ENCODE peak calls at places on chromosomes 11 and 22, in six cellular contexts. One of them, this sample, is unnamed.

GRCh38 chr11:74755395-74755995 is 6.8 kb downstream of the RNF169 start:
- DNase-seq in K562: no peak
- DNase-seq in PC-3: no peak
- DNase-seq in thoracic aorta: no peak
- DNase-seq in progenitor cell of endocrine pancreas: no peak
- DNase-seq in fibroblast of lung: peak; percentile 29
- DNase-seq in this sample: no peak

GRCh38 chr11:27701262-27702105 is 1.2 kb upstream of the BDNF start:
- DNase-seq in progenitor cell of endocrine pancreas: no peak
- DNase-seq in thoracic aorta: no peak
- DNase-seq in fibroblast of lung: peak; percentile 80
- DNase-seq in PC-3: peak; percentile 52
- DNase-seq in K562: peak; percentile 17
- DNase-seq in this sample: peak; percentile 75

GRCh38 chr11:77069336-77069968 is 2.7 kb downstream of the CAPN5 start:
- DNase-seq in K562: no peak
- DNase-seq in fibroblast of lung: no peak
- DNase-seq in progenitor cell of endocrine pancreas: no peak
- DNase-seq in PC-3: no peak
- DNase-seq in thoracic aorta: no peak
- DNase-seq in this sample: no peak

GRCh38 chr22:24337894-24338645 is 67.4 kb downstream of the SPECC1L start:
- DNase-seq in K562: no peak
- DNase-seq in fibroblast of lung: no peak
- DNase-seq in thoracic aorta: no peak
- DNase-seq in progenitor cell of endocrine pancreas: no peak
- DNase-seq in PC-3: no peak
- DNase-seq in this sample: no peak

GRCh38 chr11:129610125-129610524 is 205.5 kb upstream of the TMEM45B start:
- DNase-seq in thoracic aorta: no peak
- DNase-seq in progenitor cell of endocrine pancreas: no peak
- DNase-seq in fibroblast of lung: no peak
- DNase-seq in K562: no peak
- DNase-seq in PC-3: no peak
- DNase-seq in this sample: no peak

GRCh38 chr11:127485541-127485940 is 485.0 kb upstream of the KIRREL3 start:
- DNase-seq in fibroblast of lung: peak; percentile 59
- DNase-seq in progenitor cell of endocrine pancreas: no peak
- DNase-seq in PC-3: peak; percentile 46
- DNase-seq in thoracic aorta: no peak
- DNase-seq in K562: no peak
- DNase-seq in this sample: no peak

GRCh38 chr11:73983764-73984543 is 1.3 kb upstream of the UCP2 start:
- DNase-seq in K562: no peak
- DNase-seq in thoracic aorta: no peak
- DNase-seq in progenitor cell of endocrine pancreas: no peak
- DNase-seq in PC-3: no peak
- DNase-seq in fibroblast of lung: no peak
- DNase-seq in this sample: no peak

GRCh38 chr22:48942698-48943566 is 884.7 kb downstream of the BRD1 start:
- DNase-seq in progenitor cell of endocrine pancreas: peak; percentile 3
- DNase-seq in PC-3: no peak
- DNase-seq in thoracic aorta: no peak
- DNase-seq in fibroblast of lung: no peak
- DNase-seq in K562: no peak
- DNase-seq in this sample: no peak

GRCh38 chr11:46529928-46530574 is 63.8 kb downstream of the AMBRA1 start:
- DNase-seq in K562: no peak
- DNase-seq in thoracic aorta: no peak
- DNase-seq in fibroblast of lung: no peak
- DNase-seq in PC-3: no peak
- DNase-seq in progenitor cell of endocrine pancreas: no peak
- DNase-seq in this sample: no peak

GRCh38 chr11:2777871-2778629 is 78.3 kb upstream of the KCNQ1OT1 start:
- DNase-seq in thoracic aorta: no peak
- DNase-seq in progenitor cell of endocrine pancreas: peak; percentile 8
- DNase-seq in fibroblast of lung: no peak
- DNase-seq in K562: no peak
- DNase-seq in PC-3: no peak
- DNase-seq in this sample: no peak

GRCh38 chr11:19199766-19200165 is 2.0 kb downstream of the CSRP3 start:
- DNase-seq in PC-3: peak; percentile 13
- DNase-seq in progenitor cell of endocrine pancreas: no peak
- DNase-seq in K562: no peak
- DNase-seq in thoracic aorta: no peak
- DNase-seq in fibroblast of lung: peak; percentile 30
- DNase-seq in this sample: no peak

GRCh38 chr11:16278273-16278672 is 78.1 kb downstream of the SOX6 start:
- DNase-seq in PC-3: no peak
- DNase-seq in K562: no peak
- DNase-seq in fibroblast of lung: no peak
- DNase-seq in thoracic aorta: no peak
- DNase-seq in progenitor cell of endocrine pancreas: no peak
- DNase-seq in this sample: no peak

GRCh38 chr11:102683277-102683676 is 22.3 kb downstream of the MMP27 start:
- DNase-seq in PC-3: peak; percentile 53
- DNase-seq in fibroblast of lung: no peak
- DNase-seq in K562: no peak
- DNase-seq in progenitor cell of endocrine pancreas: no peak
- DNase-seq in thoracic aorta: no peak
- DNase-seq in this sample: no peak

GRCh38 chr11:1176224-1177019 is 18.7 kb downstream of the MUC5AC start:
- DNase-seq in K562: no peak
- DNase-seq in thoracic aorta: no peak
- DNase-seq in fibroblast of lung: no peak
- DNase-seq in progenitor cell of endocrine pancreas: no peak
- DNase-seq in PC-3: no peak
- DNase-seq in this sample: no peak

GRCh38 chr11:114152162-114152561 is 92.7 kb downstream of the ZBTB16 start:
- DNase-seq in progenitor cell of endocrine pancreas: no peak
- DNase-seq in K562: no peak
- DNase-seq in PC-3: no peak
- DNase-seq in fibroblast of lung: no peak
- DNase-seq in thoracic aorta: no peak
- DNase-seq in this sample: no peak

GRCh38 chr11:108511851-108512474 is 13.8 kb upstream of the POGLUT3 start:
- DNase-seq in thoracic aorta: no peak
- DNase-seq in progenitor cell of endocrine pancreas: no peak
- DNase-seq in K562: no peak
- DNase-seq in fibroblast of lung: peak; percentile 89
- DNase-seq in PC-3: peak; percentile 26
- DNase-seq in this sample: no peak

GRCh38 chr22:43969021-43969878 is 14.0 kb downstream of the SAMM50 start:
- DNase-seq in progenitor cell of endocrine pancreas: no peak
- DNase-seq in fibroblast of lung: no peak
- DNase-seq in thoracic aorta: no peak
- DNase-seq in PC-3: no peak
- DNase-seq in K562: peak; percentile 84
- DNase-seq in this sample: no peak

GRCh38 chr11:120522736-120523135 is 11.2 kb downstream of the GRIK4 start:
- DNase-seq in progenitor cell of endocrine pancreas: no peak
- DNase-seq in K562: no peak
- DNase-seq in PC-3: no peak
- DNase-seq in thoracic aorta: no peak
- DNase-seq in fibroblast of lung: no peak
- DNase-seq in this sample: no peak
- TF ChIP-seq CTCF in progenitor cell of endocrine pancreas: no peak
- TF ChIP-seq CTCF in K562: no peak
- TF ChIP-seq CTCF in PC-3: no peak
- TF ChIP-seq CTCF in thoracic aorta: no peak
- TF ChIP-seq CTCF in fibroblast of lung: no peak
- TF ChIP-seq CTCF in this sample: no peak

DNA sequence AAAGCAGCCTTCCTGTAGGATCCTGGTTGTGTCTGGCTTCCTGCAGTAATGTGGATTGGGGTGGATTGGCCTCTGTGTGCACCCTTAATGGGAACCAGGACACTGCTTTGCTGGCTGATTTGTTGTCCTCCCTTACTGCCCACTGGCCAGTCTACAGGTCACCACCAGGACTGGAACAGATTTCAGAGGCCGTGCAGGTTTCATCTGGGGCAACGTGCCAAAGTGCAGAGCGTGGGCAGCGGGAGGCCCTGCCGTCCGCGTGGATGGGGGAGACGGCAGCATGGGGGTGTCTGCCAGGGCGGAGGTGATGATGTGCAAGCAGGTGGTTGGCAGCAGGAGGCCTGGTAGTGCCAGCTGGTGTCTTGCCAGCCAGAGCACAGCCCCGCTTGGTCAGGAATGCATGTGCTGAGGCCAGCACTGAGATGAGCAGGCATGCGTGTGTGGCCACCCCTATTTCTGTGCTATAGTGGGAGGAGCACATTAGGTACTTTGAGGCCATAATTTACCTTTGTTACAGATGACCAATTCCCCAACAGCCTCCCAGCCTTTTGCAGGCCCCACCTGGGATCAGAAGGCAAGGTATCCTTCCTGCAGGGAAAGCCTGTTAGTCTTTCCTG is 24.3 kb downstream of the BCR start:
- DNase-seq in progenitor cell of endocrine pancreas: no peak
- DNase-seq in thoracic aorta: no peak
- DNase-seq in fibroblast of lung: peak; percentile 38
- DNase-seq in K562: no peak
- DNase-seq in PC-3: no peak
- DNase-seq in this sample: no peak
- TF ChIP-seq CTCF in progenitor cell of endocrine pancreas: no peak
- TF ChIP-seq CTCF in thoracic aorta: no peak
- TF ChIP-seq CTCF in fibroblast of lung: no peak
- TF ChIP-seq CTCF in K562: no peak
- TF ChIP-seq CTCF in PC-3: no peak
- TF ChIP-seq CTCF in this sample: no peak

GRCh38 chr11:92697461-92698314 is 271.8 kb upstream of the MTNR1B start:
- DNase-seq in PC-3: peak; percentile 8
- DNase-seq in K562: no peak
- DNase-seq in fibroblast of lung: no peak
- DNase-seq in thoracic aorta: no peak
- DNase-seq in progenitor cell of endocrine pancreas: no peak
- DNase-seq in this sample: no peak

GRCh38 chr11:92703431-92703830 is 266.0 kb upstream of the MTNR1B start:
- DNase-seq in fibroblast of lung: peak; percentile 71
- DNase-seq in progenitor cell of endocrine pancreas: no peak
- DNase-seq in PC-3: peak; percentile 10
- DNase-seq in thoracic aorta: no peak
- DNase-seq in K562: no peak
- DNase-seq in this sample: no peak

GRCh38 chr11:92698742-92699141 is 270.7 kb upstream of the MTNR1B start:
- DNase-seq in K562: no peak
- DNase-seq in thoracic aorta: no peak
- DNase-seq in progenitor cell of endocrine pancreas: no peak
- DNase-seq in PC-3: no peak
- DNase-seq in fibroblast of lung: no peak
- DNase-seq in this sample: no peak

GRCh38 chr11:92702771-92703170 is 266.7 kb upstream of the MTNR1B start:
- DNase-seq in progenitor cell of endocrine pancreas: no peak
- DNase-seq in PC-3: peak; percentile 32
- DNase-seq in thoracic aorta: no peak
- DNase-seq in fibroblast of lung: peak; percentile 76
- DNase-seq in K562: no peak
- DNase-seq in this sample: no peak

DNA sequence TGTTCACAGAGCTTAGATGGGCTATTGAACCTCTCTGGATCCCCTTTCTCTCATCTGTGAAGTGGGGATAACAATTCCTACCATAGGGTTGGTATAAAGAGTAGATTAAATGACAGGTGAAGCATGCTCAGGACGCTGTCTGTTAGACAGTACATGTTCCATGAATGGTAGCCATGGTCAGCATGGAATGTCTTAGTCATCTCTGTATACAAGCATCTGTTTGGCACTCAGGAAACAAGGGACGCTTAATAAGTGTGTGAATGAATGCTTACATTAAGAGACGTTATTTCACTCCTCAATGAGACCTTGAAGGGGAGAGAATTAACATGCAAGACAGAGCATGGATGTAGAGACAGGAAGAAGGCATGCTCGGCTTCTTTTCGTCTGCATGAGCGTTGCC is 267.4 kb upstream of the MTNR1B start:
- DNase-seq in PC-3: peak; percentile 16
- DNase-seq in progenitor cell of endocrine pancreas: no peak
- DNase-seq in thoracic aorta: no peak
- DNase-seq in fibroblast of lung: peak; percentile 55
- DNase-seq in K562: no peak
- DNase-seq in this sample: no peak
- TF ChIP-seq CTCF in PC-3: no peak
- TF ChIP-seq CTCF in progenitor cell of endocrine pancreas: no peak
- TF ChIP-seq CTCF in thoracic aorta: no peak
- TF ChIP-seq CTCF in fibroblast of lung: no peak
- TF ChIP-seq CTCF in K562: no peak
- TF ChIP-seq CTCF in this sample: no peak

GRCh38 chr11:120326228-120326627 is 1.1 kb downstream of the TLCD5 start:
- DNase-seq in progenitor cell of endocrine pancreas: no peak
- DNase-seq in thoracic aorta: no peak
- DNase-seq in K562: no peak
- DNase-seq in fibroblast of lung: peak; percentile 88
- DNase-seq in PC-3: no peak
- DNase-seq in this sample: no peak

GRCh38 chr11:120326845-120327281 is 1.8 kb downstream of the TLCD5 start:
- DNase-seq in thoracic aorta: no peak
- DNase-seq in progenitor cell of endocrine pancreas: no peak
- DNase-seq in PC-3: peak; percentile 64
- DNase-seq in K562: no peak
- DNase-seq in fibroblast of lung: peak; percentile 62
- DNase-seq in this sample: no peak

GRCh38 chr11:120327311-120327710 is 2.2 kb downstream of the TLCD5 start:
- DNase-seq in K562: no peak
- DNase-seq in PC-3: no peak
- DNase-seq in progenitor cell of endocrine pancreas: no peak
- DNase-seq in thoracic aorta: no peak
- DNase-seq in fibroblast of lung: no peak
- DNase-seq in this sample: no peak

GRCh38 chr11:120329556-120329955 is 4.5 kb downstream of the TLCD5 start:
- DNase-seq in PC-3: no peak
- DNase-seq in progenitor cell of endocrine pancreas: no peak
- DNase-seq in thoracic aorta: no peak
- DNase-seq in K562: no peak
- DNase-seq in fibroblast of lung: peak; percentile 59
- DNase-seq in this sample: peak; percentile 42

DNA sequence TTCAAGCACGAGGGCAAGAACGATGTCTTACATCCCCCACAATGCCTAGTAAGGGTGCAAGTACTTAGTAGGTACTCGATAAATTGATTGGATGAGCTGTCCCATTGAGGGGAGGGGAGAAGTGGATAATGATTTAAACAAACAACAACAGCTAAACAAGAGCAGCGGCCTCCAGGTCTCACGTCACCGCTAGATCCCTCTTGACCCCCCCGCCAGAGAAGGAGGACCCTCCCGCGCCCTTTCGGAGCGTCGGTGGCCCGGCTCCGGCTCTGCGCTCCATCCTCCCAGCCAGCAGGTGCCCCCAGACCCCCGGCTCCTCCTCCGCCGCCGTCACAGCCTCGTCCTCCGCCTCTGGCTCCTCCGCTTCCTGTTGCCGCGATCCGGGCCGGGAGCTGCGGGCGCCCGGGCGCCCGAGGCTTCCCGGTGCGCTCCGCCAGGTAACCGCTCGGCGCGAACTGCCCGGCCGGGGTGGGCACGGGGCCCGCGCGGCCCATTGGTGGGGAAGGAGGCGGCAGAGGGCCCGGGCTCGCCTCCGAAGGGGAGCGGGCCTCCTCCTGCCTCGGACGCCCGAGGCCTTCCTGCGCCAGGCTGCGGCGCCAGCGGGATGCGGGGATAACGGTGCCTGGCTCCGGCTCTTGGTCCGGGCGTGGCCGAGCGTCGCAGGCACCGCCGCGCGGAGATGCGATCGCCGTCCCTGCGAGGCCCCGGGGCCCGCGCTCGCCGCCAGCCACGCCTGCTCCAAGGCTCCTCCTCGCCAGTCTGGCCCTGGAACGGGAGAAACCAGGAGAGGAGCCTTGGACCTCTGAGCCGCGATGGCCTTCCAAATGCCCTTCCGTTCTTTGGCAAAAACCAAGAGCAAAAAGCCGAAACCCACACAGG is at the start of gene TLCD5:
- DNase-seq in fibroblast of lung: peak; percentile 77
- DNase-seq in progenitor cell of endocrine pancreas: peak; percentile 70
- DNase-seq in K562: peak; percentile 60
- DNase-seq in thoracic aorta: no peak
- DNase-seq in PC-3: peak; percentile 68
- DNase-seq in this sample: peak; percentile 89
- TF ChIP-seq CTCF in fibroblast of lung: no peak
- TF ChIP-seq CTCF in progenitor cell of endocrine pancreas: no peak
- TF ChIP-seq CTCF in K562: peak; percentile 39
- TF ChIP-seq CTCF in thoracic aorta: no peak
- TF ChIP-seq CTCF in PC-3: peak; percentile 29
- TF ChIP-seq CTCF in this sample: peak; percentile 51